ENCODE peak calls at places on chromosomes 7 and 10, in nine cellular contexts. O, H, R, Z, S, W, D, M and A are unnamed samples.

GRCh38 chr10:129079705-129080104 is 387.3 kb upstream of the MGMT start:
- DNase-seq in H (no peak), W (no peak), D (peak), R (no peak), Z (no peak), S (no peak), O (no peak), M (no peak), A (no peak)

GRCh38 chr10:98511861-98512260 is 65.1 kb upstream of the HPS1 start:
- DNase-seq in H (no peak), O (no peak), D (no peak), W (peak), S (no peak), R (no peak), M (no peak), Z (no peak), A (no peak)

GRCh38 chr7:44650772-44651171 is 44.3 kb downstream of the OGDH start:
- DNase-seq in O (no peak), M (no peak), S (no peak), H (no peak), D (no peak), Z (no peak), W (no peak), R (no peak), A (no peak)

GRCh38 chr7:27124096-27124978 is 6.2 kb downstream of the HOXA4 start:
- DNase-seq in R (no peak), Z (no peak), H (no peak), S (peak), O (no peak), W (no peak), M (no peak), D (peak), A (no peak)

GRCh38 chr7:135980665-135981180 is 3.6 kb upstream of the MTPN start:
- DNase-seq in H (peak), D (no peak), Z (peak), O (peak), R (peak), S (no peak), W (no peak), M (no peak), A (no peak)

GRCh38 chr10:73732426-73732825 is 11.7 kb upstream of the SEC24C start:
- DNase-seq in Z (no peak), D (no peak), O (no peak), M (no peak), W (no peak), R (no peak), S (no peak), H (no peak), A (no peak)

GRCh38 chr7:87875151-87876039 is 765 bp downstream of the SLC25A40 start:
- DNase-seq in S (peak), W (peak), M (no peak), Z (peak), O (no peak), R (peak), D (no peak), H (no peak), A (peak)

GRCh38 chr10:68489919-68490318 is 18.1 kb upstream of the DNA2 start:
- DNase-seq in O (no peak), D (no peak), W (no peak), H (peak), S (no peak), R (no peak), M (no peak), Z (no peak), A (no peak)

GRCh38 chr10:110036640-110037039 is 28.9 kb downstream of the ADD3 start:
- DNase-seq in M (no peak), O (no peak), R (no peak), W (no peak), D (no peak), Z (no peak), H (no peak), S (no peak), A (no peak)

GRCh38 chr7:74051629-74052410 is 23.8 kb downstream of the ELN start:
- DNase-seq in W (no peak), R (peak), D (no peak), S (peak), Z (peak), H (peak), O (no peak), M (peak), A (peak)

GRCh38 chr7:64687249-64687648 is 21.3 kb downstream of the ZNF107 start:
- DNase-seq in H (no peak), S (no peak), R (no peak), W (no peak), M (no peak), D (no peak), Z (no peak), O (no peak), A (no peak)

GRCh38 chr7:78751253-78751652 is 702.2 kb downstream of the MAGI2 start:
- DNase-seq in M (no peak), W (no peak), O (no peak), H (no peak), S (no peak), R (no peak), D (no peak), Z (no peak), A (no peak)

GRCh38 chr10:78802406-78802805 is 266.4 kb upstream of the ZMIZ1 start:
- DNase-seq in O (no peak), M (no peak), W (no peak), R (no peak), Z (no peak), H (no peak), S (peak), D (no peak), A (no peak)

GRCh38 chr7:2856388-2857169 is 12.5 kb upstream of the GNA12 start:
- DNase-seq in D (no peak), Z (no peak), S (no peak), H (no peak), O (no peak), W (peak), M (no peak), R (no peak), A (no peak)

GRCh38 chr10:89281606-89282395 is 20.0 kb upstream of the IFIT2 start:
- DNase-seq in H (no peak), W (no peak), D (no peak), M (no peak), O (no peak), S (peak), Z (no peak), R (peak), A (no peak)

GRCh38 chr7:162583-163297 is 29.6 kb upstream of the FAM20C start:
- DNase-seq in D (no peak), Z (no peak), R (no peak), M (no peak), W (no peak), H (no peak), S (no peak), O (no peak), A (no peak)

GRCh38 chr10:77496941-77497420 is 140.6 kb downstream of the KCNMA1 start:
- DNase-seq in H (no peak), O (no peak), S (no peak), R (no peak), D (no peak), M (no peak), W (peak), Z (no peak), A (no peak)

GRCh38 chr10:16816142-16816541 is 1.1 kb downstream of the RSU1 start:
- DNase-seq in R (peak), O (no peak), H (no peak), Z (no peak), M (peak), W (no peak), D (no peak), S (peak), A (no peak)

GRCh38 chr7:44158873-44159631 is 17.9 kb upstream of the MYL7 start:
- DNase-seq in D (no peak), R (no peak), O (no peak), W (no peak), S (no peak), H (no peak), Z (no peak), M (no peak), A (no peak)

GRCh38 chr10:131098416-131098952 is 213.0 kb downstream of the TCERG1L start:
- DNase-seq in D (no peak), Z (no peak), W (no peak), O (no peak), S (no peak), R (no peak), M (no peak), H (no peak), A (no peak)

GRCh38 chr7:123682690-123683089 is 27.0 kb downstream of the LMOD2 start:
- DNase-seq in W (peak), Z (peak), R (peak), M (peak), O (no peak), S (peak), D (peak), H (peak), A (peak)